ENCODE peak calls at places on chromosomes 6 and 20, in four cellular contexts. O is H1, U is H9, M is IMR-90. Z is an unnamed sample.

GRCh38 chr6:158059108-158059507 is 77.4 kb downstream of the SYNJ2 start:
- DNase-seq in U (no peak), M (no peak), O (no peak), Z (no peak)

GRCh38 chr6:150159757-150160156 is 16.9 kb downstream of the PPP1R14C start:
- DNase-seq in O (no peak), M (no peak), U (no peak), Z (no peak)

GRCh38 chr6:41097467-41098090 is 24.8 kb downstream of the NFYA start:
- DNase-seq in U (no peak), M (peak; percentile 69), O (no peak), Z (no peak)

GRCh38 chr6:43604174-43604573 is 24.9 kb downstream of the GTPBP2 start:
- DNase-seq in O (no peak), U (no peak), M (peak; percentile 88), Z (no peak)

GRCh38 chr6:168988801-168989200 is 264.8 kb downstream of the THBS2 start:
- DNase-seq in U (no peak), M (peak; percentile 44), O (no peak), Z (no peak)

GRCh38 chr20:46642265-46642942 is 8.9 kb downstream of the SLC13A3 start:
- DNase-seq in O (no peak), M (no peak), U (no peak), Z (no peak)

GRCh38 chr6:74587386-74587785 is 618.5 kb downstream of the COL12A1 start:
- DNase-seq in M (no peak), O (no peak), U (no peak), Z (no peak)

GRCh38 chr6:159020011-159020410 is 20.0 kb upstream of the RSPH3 start:
- DNase-seq in U (no peak), O (no peak), M (no peak), Z (no peak)

GRCh38 chr6:27720607-27721580 is 191.3 kb downstream of the OR2B2 start:
- DNase-seq in U (peak; percentile 74), M (peak; percentile 24), O (peak; percentile 84), Z (no peak)

GRCh38 chr6:75751443-75751842 is 2.4 kb downstream of the MYO6 start:
- DNase-seq in M (peak; percentile 74), U (no peak), O (no peak), Z (no peak)

GRCh38 chr20:17613328-17614175 is 43.7 kb downstream of the DSTN start:
- DNase-seq in U (peak; percentile 26), M (no peak), O (no peak), Z (peak; percentile 74)

GRCh38 chr6:151263035-151263434 is 23.3 kb downstream of the AKAP12 start:
- DNase-seq in O (no peak), U (no peak), M (no peak), Z (no peak)

GRCh38 chr20:25242231-25242630 is 5.7 kb upstream of the PYGB start:
- DNase-seq in U (peak; percentile 12), O (no peak), M (no peak), Z (no peak)

GRCh38 chr20:38985603-38986170 is 23.5 kb downstream of the DHX35 start:
- DNase-seq in U (no peak), M (peak; percentile 73), O (no peak), Z (no peak)

GRCh38 chr20:56587307-56588108 is 41.6 kb upstream of the TFAP2C start:
- DNase-seq in U (no peak), O (no peak), M (no peak), Z (no peak)

GRCh38 chr20:56590888-56591287 is 38.2 kb upstream of the TFAP2C start:
- DNase-seq in U (no peak), M (no peak), O (no peak), Z (no peak)

GRCh38 chr20:56588996-56589395 is 40.1 kb upstream of the TFAP2C start:
- DNase-seq in M (no peak), O (no peak), U (no peak), Z (no peak)

GRCh38 chr20:56592211-56592610 is 36.9 kb upstream of the TFAP2C start:
- DNase-seq in M (no peak), O (no peak), U (no peak), Z (peak; percentile 62)

GRCh38 chr20:56589633-56590032 is 39.5 kb upstream of the TFAP2C start:
- DNase-seq in M (no peak), O (no peak), U (no peak), Z (peak; percentile 43)
- H3K27ac ChIP-seq in M (no peak overlapping the region), O (no peak overlapping the region), U (no peak overlapping the region), Z (peak overlapping the region; percentile 24)

GRCh38 chr6:87152528-87152950 is 2.8 kb upstream of the ZNF292 start:
- DNase-seq in U (no peak), M (peak; percentile 16), O (no peak), Z (no peak)

GRCh38 chr6:87155272-87155919 is at the start of gene ZNF292:
- DNase-seq in U (peak; percentile 96), M (peak; percentile 97), O (peak; percentile 94), Z (peak; percentile 96)

GRCh38 chr6:87154641-87155271 is 609 bp upstream of the ZNF292 start:
- DNase-seq in O (no peak), U (no peak), M (peak; percentile 85), Z (peak; percentile 71)

GRCh38 chr6:87151786-87152527 is 3.4 kb upstream of the ZNF292 start:
- DNase-seq in M (peak; percentile 31), U (peak; percentile 68), O (no peak), Z (peak; percentile 62)

GRCh38 chr6:87155920-87156600 is 695 bp downstream of the ZNF292 start:
- DNase-seq in U (peak; percentile 71), O (no peak), M (peak; percentile 46), Z (peak; percentile 47)
- H2AK5ac ChIP-seq in U (no peak overlapping the region), O (peak overlapping the region; percentile 67), M (peak overlapping the region; percentile 92), Z (no peak overlapping the region)

GRCh38 chr20:1538655-1539054 is 18.9 kb downstream of the SIRPD start:
- DNase-seq in M (no peak), U (no peak), O (no peak), Z (peak; percentile 53)

GRCh38 chr20:1535420-1536175 is 21.9 kb downstream of the SIRPD start:
- DNase-seq in M (no peak), O (no peak), U (no peak), Z (no peak)

GRCh38 chr20:1539816-1540215 is 17.7 kb downstream of the SIRPD start:
- DNase-seq in O (no peak), M (no peak), U (no peak), Z (no peak)

GRCh38 chr20:1536893-1537730 is 20.4 kb downstream of the SIRPD start:
- DNase-seq in M (no peak), U (no peak), O (no peak), Z (no peak)

GRCh38 chr20:1537731-1538058 is 19.8 kb downstream of the SIRPD start:
- DNase-seq in O (no peak), M (no peak), U (no peak), Z (no peak)
- H3K27ac ChIP-seq in O (no peak overlapping the region), M (no peak overlapping the region), U (no peak overlapping the region), Z (no peak overlapping the region)

GRCh38 chr20:63150391-63150898 is 65.5 kb downstream of the YTHDF1 start:
- DNase-seq in M (no peak), U (no peak), O (no peak), Z (no peak)
- H2AK5ac ChIP-seq in M (no peak overlapping the region), U (no peak overlapping the region), O (no peak overlapping the region), Z (no peak overlapping the region)

DNA sequence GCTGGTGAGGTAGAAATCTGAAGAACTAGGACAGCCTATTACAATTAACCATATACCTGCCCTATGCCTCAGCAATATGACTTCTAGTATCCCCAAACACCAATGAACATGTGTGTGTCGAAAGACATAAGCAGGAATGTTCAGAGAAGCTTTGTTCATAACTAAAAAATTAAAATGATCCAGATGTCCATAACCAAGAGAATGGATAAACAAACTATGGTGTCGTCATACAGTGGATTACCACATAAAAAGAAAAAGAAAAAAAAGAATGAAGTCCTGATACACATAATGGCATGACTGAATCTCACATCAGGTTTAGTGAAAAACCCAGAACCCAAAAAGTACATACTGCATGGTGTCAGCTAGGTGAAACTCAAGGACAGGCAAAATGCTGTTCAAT is 73.9 kb downstream of the MDN1 start:
- DNase-seq in O (no peak), U (no peak), M (peak; percentile 65), Z (no peak)
- H3K27ac ChIP-seq in O (no peak overlapping the region), U (no peak overlapping the region), M (no peak overlapping the region), Z (no peak overlapping the region)

DNA sequence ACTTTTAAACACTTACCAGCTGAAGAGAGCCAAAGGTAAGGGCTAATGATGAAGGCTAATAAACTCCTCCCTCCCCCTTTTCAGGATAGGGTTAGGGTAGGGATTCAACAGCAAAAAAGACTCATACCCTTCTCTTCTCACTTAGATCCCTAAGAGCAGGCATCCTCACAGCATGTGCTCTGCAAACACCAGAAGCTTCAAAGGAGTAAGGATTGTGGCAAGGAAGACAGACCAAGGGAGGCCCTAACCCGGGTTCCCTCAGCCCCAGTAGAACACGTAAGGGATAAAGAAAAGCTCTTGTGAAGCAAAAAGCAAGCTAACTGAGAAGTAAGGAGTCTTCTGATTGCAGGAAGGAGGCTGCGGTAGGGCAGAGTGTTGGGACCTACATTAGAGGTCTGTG is 11.6 kb downstream of the MAP3K7 start:
- DNase-seq in O (no peak), M (no peak), U (no peak), Z (no peak)
- H2AK5ac ChIP-seq in O (no peak overlapping the region), M (no peak overlapping the region), U (no peak overlapping the region), Z (no peak overlapping the region)

Z was measured in trophoblast cell.